ENCODE peak calls at places on chromosome 15, in six cellular contexts. K, B, X, R, H and U are unnamed samples.

GRCh38 chr15:73617310-73617709 is 15.9 kb downstream of the NPTN start:
- DNase-seq in K (no peak), B (no peak), X (no peak), R (no peak), H (no peak), U (no peak)

GRCh38 chr15:40080847-40081246 is 27.8 kb downstream of the BMF start:
- DNase-seq in K (no peak), B (no peak), X (no peak), R (no peak), H (no peak), U (no peak)

GRCh38 chr15:51619331-51620033 is 3.1 kb downstream of the DMXL2 start:
- DNase-seq in K (no peak), B (no peak), X (no peak), R (no peak), H (no peak), U (no peak)

GRCh38 chr15:38002883-38003477 is 68.5 kb downstream of the TMCO5A start:
- DNase-seq in K (no peak), B (no peak), X (peak), R (peak), H (peak), U (peak)

GRCh38 chr15:42891569-42891968 is 29.0 kb downstream of the TTBK2 start:
- DNase-seq in K (no peak), B (no peak), X (no peak), R (no peak), H (no peak), U (peak)

GRCh38 chr15:43347114-43347513 is 16.7 kb upstream of the LCMT2 start:
- DNase-seq in K (no peak), B (no peak), X (no peak), R (no peak), H (no peak), U (no peak)

GRCh38 chr15:98416222-98416835 is 232.0 kb upstream of the IGF1R start:
- DNase-seq in K (no peak), B (no peak), X (no peak), R (no peak), H (no peak), U (no peak)

GRCh38 chr15:52870015-52870414 is 79.9 kb upstream of the ONECUT1 start:
- DNase-seq in K (no peak), B (no peak), X (no peak), R (no peak), H (no peak), U (peak)

GRCh38 chr15:33608714-33609113 is 297.9 kb downstream of the RYR3 start:
- DNase-seq in K (no peak), B (no peak), X (no peak), R (no peak), H (no peak), U (peak)

GRCh38 chr15:63043391-63044076 is 987 bp downstream of the TPM1 start:
- DNase-seq in K (no peak), B (no peak), X (peak), R (no peak), H (no peak), U (no peak)

GRCh38 chr15:66862111-66862815 is 160.2 kb downstream of the SMAD6 start:
- DNase-seq in K (peak), B (no peak), X (no peak), R (peak), H (no peak), U (peak)

GRCh38 chr15:75460646-75461045 is 9.2 kb upstream of the SIN3A start:
- DNase-seq in K (no peak), B (no peak), X (no peak), R (no peak), H (no peak), U (no peak)

GRCh38 chr15:31252386-31252785 is 74.2 kb upstream of the KLF13 start:
- DNase-seq in K (no peak), B (no peak), X (no peak), R (no peak), H (no peak), U (no peak)

GRCh38 chr15:39084683-39085530 is 496.0 kb upstream of the THBS1 start:
- DNase-seq in K (peak), B (no peak), X (no peak), R (peak), H (no peak), U (peak)

GRCh38 chr15:70466895-70467529 is 296.3 kb downstream of the UACA start:
- DNase-seq in K (no peak), B (peak), X (no peak), R (peak), H (peak), U (peak)

GRCh38 chr15:85840079-85840801 is 45.5 kb upstream of the KLHL25 start:
- DNase-seq in K (peak), B (peak), X (peak), R (peak), H (peak), U (peak)

GRCh38 chr15:90203922-90204321 is 2.8 kb downstream of the SEMA4B start:
- DNase-seq in K (no peak), B (no peak), X (no peak), R (no peak), H (no peak), U (peak)

GRCh38 chr15:43463542-43463941 is 29.4 kb downstream of the TP53BP1 start:
- DNase-seq in K (no peak), B (no peak), X (no peak), R (no peak), H (no peak), U (peak)

GRCh38 chr15:41106947-41107346 is 9.1 kb downstream of the INO80 start:
- DNase-seq in K (no peak), B (no peak), X (no peak), R (no peak), H (no peak), U (no peak)